ENCODE peak calls at places on chromosomes 13 and 19, in six cellular contexts. R is neural crest cell, N is NCI-H2029 treated with DMSO at 0.1 percent for 48 hours, Z is frontal cortex, J is astrocyte of the spinal cord, M is HT1080. E is an unnamed sample.

GRCh38 chr19:29525901-29526729 is at the start of gene VSTM2B:
- DNase-seq in R (no peak), N (no peak), Z (peak), J (no peak), M (no peak), E (no peak)

GRCh38 chr13:110469597-110469996 is 91.9 kb downstream of the RAB20 start:
- DNase-seq in R (no peak), N (no peak), Z (no peak), J (no peak), M (no peak), E (no peak)

GRCh38 chr19:35786299-35787160 is 11.2 kb downstream of the ARHGAP33 start:
- DNase-seq in R (no peak), N (no peak), Z (no peak), J (no peak), M (no peak), E (no peak)

GRCh38 chr19:23401086-23401485 is 5.8 kb upstream of the ZNF91 start:
- DNase-seq in R (no peak), N (no peak), Z (no peak), J (no peak), M (no peak), E (no peak)

GRCh38 chr19:11261431-11261901 is 858 bp downstream of the DOCK6 start:
- DNase-seq in R (no peak), N (no peak), Z (no peak), J (no peak), M (no peak), E (no peak)

GRCh38 chr19:11092181-11092538 is 2.9 kb downstream of the LDLR start:
- DNase-seq in R (no peak), N (peak), Z (no peak), J (peak), M (peak), E (no peak)

GRCh38 chr19:5719274-5719960 is 529 bp downstream of the LONP1 start:
- DNase-seq in R (no peak), N (no peak), Z (no peak), J (no peak), M (no peak), E (no peak)

GRCh38 chr13:110287031-110287828 is 19.7 kb downstream of the COL4A1 start:
- DNase-seq in R (no peak), N (no peak), Z (no peak), J (no peak), M (no peak), E (no peak)

GRCh38 chr13:106736941-106737340 is 169.0 kb upstream of the ARGLU1 start:
- DNase-seq in R (no peak), N (no peak), Z (no peak), J (no peak), M (no peak), E (no peak)

GRCh38 chr19:46192990-46193650 is 36.4 kb upstream of the IGFL1 start:
- DNase-seq in R (no peak), N (no peak), Z (no peak), J (peak), M (peak), E (no peak)

GRCh38 chr13:39417643-39418042 is 185.3 kb downstream of the LHFPL6 start:
- DNase-seq in R (peak), N (no peak), Z (no peak), J (peak), M (peak), E (no peak)

GRCh38 chr19:45762870-45763631 is 6.0 kb downstream of the SIX5 start:
- DNase-seq in R (no peak), N (no peak), Z (no peak), J (no peak), M (no peak), E (no peak)

GRCh38 chr13:24274452-24274971 is 34.9 kb upstream of the C1QTNF9 start:
- DNase-seq in R (no peak), N (no peak), Z (no peak), J (no peak), M (no peak), E (no peak)

GRCh38 chr13:95540848-95541247 is 11.7 kb upstream of the CLDN10 start:
- DNase-seq in R (no peak), N (no peak), Z (no peak), J (no peak), M (no peak), E (no peak)

GRCh38 chr19:14450168-14450874 is 17.2 kb downstream of the PKN1 start:
- DNase-seq in R (no peak), N (no peak), Z (no peak), J (no peak), M (peak), E (no peak)

GRCh38 chr19:42051166-42052115 is 18.6 kb downstream of the GRIK5 start:
- DNase-seq in R (no peak), N (no peak), Z (no peak), J (no peak), M (peak), E (no peak)

GRCh38 chr13:33560722-33561121 is 257.2 kb upstream of the RFC3 start:
- DNase-seq in R (no peak), N (no peak), Z (no peak), J (no peak), M (no peak), E (no peak)

GRCh38 chr13:99484405-99484981 is 16.8 kb upstream of the TM9SF2 start:
- DNase-seq in R (no peak), N (no peak), Z (no peak), J (no peak), M (no peak), E (no peak)

GRCh38 chr19:47020992-47021496 is 1.4 kb downstream of the NPAS1 start:
- DNase-seq in R (no peak), N (no peak), Z (no peak), J (no peak), M (no peak), E (no peak)

GRCh38 chr19:20968092-20968491 is 45.0 kb downstream of the ZNF85 start:
- DNase-seq in R (no peak), N (no peak), Z (no peak), J (no peak), M (no peak), E (no peak)

GRCh38 chr19:48598996-48599626 is 7.4 kb upstream of the SPACA4 start:
- DNase-seq in R (no peak), N (no peak), Z (no peak), J (no peak), M (no peak), E (no peak)

GRCh38 chr13:64684685-64685431 is 2545.3 kb downstream of the PCDH9 start:
- DNase-seq in R (no peak), N (no peak), Z (no peak), J (peak), M (no peak), E (no peak)

E was measured in NCI-H187 treated with DMSO at 0.1 percent for 48 hours.